ENCODE peak calls at places on chromosomes 12 and 14, in seven cellular contexts. O, G, H, P, Z, L and I are unnamed samples. For H3K9me3, the result is how much of the 10 kb centered on the place peaks cover.

GRCh38 chr14:35385042-35385839 is 19.3 kb downstream of the NFKBIA start:
- DNase-seq in P (no peak), O (peak), G (peak), L (no peak), H (peak), Z (no peak), I (no peak)

GRCh38 chr14:30443368-30444007 is 115.5 kb upstream of the G2E3 start:
- DNase-seq in G (peak), L (no peak), P (peak), O (no peak), Z (peak), H (no peak), I (no peak)

GRCh38 chr12:1805441-1806081 is 14.8 kb upstream of the LRTM2 start:
- DNase-seq in L (peak), Z (no peak), P (no peak), G (no peak), H (no peak), O (peak), I (no peak)

GRCh38 chr14:61872452-61872851 is 110.2 kb downstream of the SNAPC1 start:
- DNase-seq in L (no peak), O (no peak), Z (no peak), G (no peak), H (no peak), P (no peak), I (no peak)

GRCh38 chr14:90721619-90722305 is 94.5 kb downstream of the TTC7B start:
- DNase-seq in Z (no peak), P (no peak), H (no peak), O (no peak), L (no peak), G (no peak), I (no peak)

GRCh38 chr12:115456946-115457689 is 773.1 kb upstream of the TBX3 start:
- DNase-seq in G (peak), O (no peak), H (no peak), Z (peak), L (no peak), P (no peak), I (no peak)

GRCh38 chr12:29730481-29730880 is 53.3 kb downstream of the TMTC1 start:
- DNase-seq in O (no peak), P (no peak), L (no peak), H (no peak), Z (no peak), G (no peak), I (no peak)

GRCh38 chr14:64758025-64758521 is 53.8 kb downstream of the PLEKHG3 start:
- DNase-seq in Z (peak), O (no peak), G (no peak), H (no peak), L (peak), P (no peak), I (peak)

GRCh38 chr14:87233266-87233665 is 759.7 kb downstream of the GALC start:
- DNase-seq in P (no peak), O (no peak), L (no peak), Z (no peak), G (no peak), H (no peak), I (no peak)

GRCh38 chr12:113297621-113298471 is 37.1 kb downstream of the SLC8B1 start:
- DNase-seq in O (no peak), Z (no peak), G (no peak), P (no peak), H (no peak), L (no peak), I (no peak)

DNA sequence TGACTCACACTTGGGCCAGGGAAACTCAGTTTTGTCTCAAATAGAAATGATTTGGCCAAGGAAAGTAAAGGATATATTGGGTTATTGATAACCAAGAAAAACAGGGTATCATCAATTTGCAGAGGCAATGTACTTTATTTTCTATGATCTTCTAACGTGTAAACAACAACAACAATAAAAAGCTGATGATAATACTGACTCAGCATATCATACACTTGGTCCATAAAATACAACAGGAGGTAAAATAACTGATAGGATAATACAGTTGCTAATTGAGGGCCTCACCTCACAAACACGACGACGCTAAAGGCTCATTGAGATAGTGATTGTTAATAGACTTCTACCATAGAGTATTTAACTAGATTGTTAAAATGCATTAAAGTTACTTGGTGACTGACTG is 774.0 kb upstream of the NOVA1 start:
- DNase-seq in O (no peak), L (no peak), H (no peak), G (no peak), P (no peak), Z (no peak), I (no peak)
- H3K9me3 ChIP-seq in O (under half), L (under half), H (under half), G (under half), P (under half), Z (under half), I (under half)

DNA sequence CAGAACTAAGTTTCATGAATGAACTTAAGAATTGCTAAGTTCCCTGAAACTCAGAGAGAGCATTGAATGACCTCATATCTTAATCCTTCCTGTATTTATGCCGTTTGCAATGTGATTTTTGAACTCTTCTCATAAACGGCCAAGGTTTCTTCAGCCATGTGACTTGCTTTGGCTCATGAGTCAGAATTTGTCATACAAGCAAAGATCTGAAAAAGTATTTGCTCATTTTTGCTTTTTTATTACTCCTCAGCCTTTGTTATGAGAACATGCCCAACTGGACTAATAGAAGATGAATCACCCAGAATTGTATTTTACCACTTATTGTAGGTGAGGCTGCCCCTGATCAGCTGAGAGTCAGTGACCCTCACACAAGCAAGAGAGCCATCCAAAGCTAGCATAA is 693.8 kb downstream of the BCL11B start:
- DNase-seq in H (no peak), Z (no peak), L (no peak), P (no peak), O (no peak), G (no peak), I (no peak)
- H3K9me3 ChIP-seq in H (under half), Z (under half), L (under half), P (under half), O (under half), G (under half), I (under half)

DNA sequence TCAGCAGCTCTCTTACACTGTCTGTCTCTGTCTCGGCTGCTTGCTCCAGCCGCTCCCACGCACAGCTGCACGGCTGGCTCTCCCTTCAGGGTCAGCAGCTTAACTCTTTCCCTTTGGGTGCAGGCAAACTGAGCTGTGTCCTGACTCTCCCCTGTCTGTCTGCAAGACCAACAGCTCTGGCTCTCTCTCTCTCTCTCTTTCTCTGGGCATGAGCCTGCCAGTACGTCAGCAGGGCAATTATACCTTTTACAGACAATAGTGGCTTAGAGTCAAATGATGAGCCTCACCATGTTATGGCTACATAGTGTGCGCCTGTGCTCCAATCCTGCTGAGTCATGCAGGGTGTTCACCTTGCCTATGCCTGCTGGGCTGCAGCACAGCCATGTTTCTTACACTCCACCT is 120.5 kb upstream of the DDHD1 start:
- DNase-seq in P (no peak), H (peak), Z (no peak), O (no peak), G (no peak), L (peak), I (no peak)
- H3K9me3 ChIP-seq in P (under half), H (under half), Z (under half), O (under half), G (under half), L (under half), I (under half)

DNA sequence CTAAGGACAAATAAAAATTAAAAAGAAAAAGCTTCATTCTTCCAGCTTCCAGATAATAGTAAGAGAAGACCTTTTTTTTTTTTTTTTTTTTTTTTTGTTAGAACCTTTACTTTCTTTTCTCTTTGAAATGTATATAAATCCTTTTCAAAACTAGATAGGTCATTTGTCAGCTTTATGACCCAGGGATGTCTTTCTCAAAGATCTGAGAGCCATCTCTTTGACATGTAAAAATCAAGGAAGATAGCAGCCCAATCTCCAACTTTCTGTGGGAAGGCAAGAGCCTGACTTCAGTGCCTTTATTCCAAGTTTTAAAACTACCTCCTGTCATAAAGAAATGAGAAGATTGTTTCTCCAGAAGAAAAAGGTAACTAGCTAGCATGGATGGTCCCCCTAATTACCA is 203.3 kb upstream of the LRFN5 start:
- DNase-seq in G (no peak), Z (no peak), L (no peak), O (no peak), H (no peak), P (no peak), I (no peak)
- H3K9me3 ChIP-seq in G (under half), Z (under half), L (under half), O (under half), H (under half), P (under half), I (under half)